ENCODE peak calls at places on chromosomes 3 and 15, in four cellular contexts. One of them, this sample, is unnamed.

GRCh38 chr15:41983621-41984571 is 11.5 kb upstream of the EHD4 start:
- DNase-seq in mesenteric fat pad: peak
- DNase-seq in stimulated activated CD8-positive, alpha-beta memory T cell treated with anti-CD3 and anti-CD28 coated beads, Interleukin-15, amount 100 ng/mL, for 24 hours: no peak
- DNase-seq in K562: no peak
- DNase-seq in this sample: no peak

GRCh38 chr15:39585871-39586301 is 5.0 kb downstream of the THBS1 start:
- DNase-seq in mesenteric fat pad: no peak
- DNase-seq in stimulated activated CD8-positive, alpha-beta memory T cell treated with anti-CD3 and anti-CD28 coated beads, Interleukin-15, amount 100 ng/mL, for 24 hours: no peak
- DNase-seq in K562: no peak
- DNase-seq in this sample: no peak

GRCh38 chr15:51736646-51737537 is 563 bp downstream of the LYSMD2 start:
- DNase-seq in mesenteric fat pad: no peak
- DNase-seq in stimulated activated CD8-positive, alpha-beta memory T cell treated with anti-CD3 and anti-CD28 coated beads, Interleukin-15, amount 100 ng/mL, for 24 hours: peak
- DNase-seq in K562: peak
- DNase-seq in this sample: no peak

GRCh38 chr3:140368223-140368811 is 309.5 kb upstream of the TRIM42 start:
- DNase-seq in mesenteric fat pad: no peak
- DNase-seq in stimulated activated CD8-positive, alpha-beta memory T cell treated with anti-CD3 and anti-CD28 coated beads, Interleukin-15, amount 100 ng/mL, for 24 hours: no peak
- DNase-seq in K562: no peak
- DNase-seq in this sample: no peak

GRCh38 chr3:24136624-24137310 is 191.7 kb downstream of the NR1D2 start:
- DNase-seq in mesenteric fat pad: no peak
- DNase-seq in stimulated activated CD8-positive, alpha-beta memory T cell treated with anti-CD3 and anti-CD28 coated beads, Interleukin-15, amount 100 ng/mL, for 24 hours: no peak
- DNase-seq in K562: no peak
- DNase-seq in this sample: no peak

GRCh38 chr3:175176556-175176955 is 317.4 kb downstream of the NAALADL2 start:
- DNase-seq in mesenteric fat pad: no peak
- DNase-seq in stimulated activated CD8-positive, alpha-beta memory T cell treated with anti-CD3 and anti-CD28 coated beads, Interleukin-15, amount 100 ng/mL, for 24 hours: no peak
- DNase-seq in K562: no peak
- DNase-seq in this sample: no peak

GRCh38 chr15:23565395-23566069 is at the start of gene MKRN3:
- DNase-seq in mesenteric fat pad: no peak
- DNase-seq in stimulated activated CD8-positive, alpha-beta memory T cell treated with anti-CD3 and anti-CD28 coated beads, Interleukin-15, amount 100 ng/mL, for 24 hours: no peak
- DNase-seq in K562: peak
- DNase-seq in this sample: no peak

GRCh38 chr3:43688245-43688650 is 2.5 kb upstream of the ABHD5 start:
- DNase-seq in mesenteric fat pad: no peak
- DNase-seq in stimulated activated CD8-positive, alpha-beta memory T cell treated with anti-CD3 and anti-CD28 coated beads, Interleukin-15, amount 100 ng/mL, for 24 hours: no peak
- DNase-seq in K562: no peak
- DNase-seq in this sample: no peak

GRCh38 chr3:129001101-129001816 is at the start of gene EFCC1:
- DNase-seq in mesenteric fat pad: peak
- DNase-seq in stimulated activated CD8-positive, alpha-beta memory T cell treated with anti-CD3 and anti-CD28 coated beads, Interleukin-15, amount 100 ng/mL, for 24 hours: no peak
- DNase-seq in K562: peak
- DNase-seq in this sample: no peak

GRCh38 chr3:121542924-121543323 is 2.9 kb downstream of the POLQ start:
- DNase-seq in mesenteric fat pad: no peak
- DNase-seq in stimulated activated CD8-positive, alpha-beta memory T cell treated with anti-CD3 and anti-CD28 coated beads, Interleukin-15, amount 100 ng/mL, for 24 hours: no peak
- DNase-seq in K562: no peak
- DNase-seq in this sample: no peak

GRCh38 chr15:60460931-60461330 is 18.0 kb downstream of the ICE2 start:
- DNase-seq in mesenteric fat pad: no peak
- DNase-seq in stimulated activated CD8-positive, alpha-beta memory T cell treated with anti-CD3 and anti-CD28 coated beads, Interleukin-15, amount 100 ng/mL, for 24 hours: no peak
- DNase-seq in K562: no peak
- DNase-seq in this sample: no peak

GRCh38 chr3:48466386-48467109 is 20.0 kb downstream of the ATRIP start:
- DNase-seq in mesenteric fat pad: no peak
- DNase-seq in stimulated activated CD8-positive, alpha-beta memory T cell treated with anti-CD3 and anti-CD28 coated beads, Interleukin-15, amount 100 ng/mL, for 24 hours: no peak
- DNase-seq in K562: no peak
- DNase-seq in this sample: no peak

GRCh38 chr3:45939341-45939771 is 3.9 kb upstream of the CXCR6 start:
- DNase-seq in mesenteric fat pad: peak
- DNase-seq in stimulated activated CD8-positive, alpha-beta memory T cell treated with anti-CD3 and anti-CD28 coated beads, Interleukin-15, amount 100 ng/mL, for 24 hours: no peak
- DNase-seq in K562: no peak
- DNase-seq in this sample: no peak

GRCh38 chr15:38894260-38894948 is 329.8 kb upstream of the RASGRP1 start:
- DNase-seq in mesenteric fat pad: no peak
- DNase-seq in stimulated activated CD8-positive, alpha-beta memory T cell treated with anti-CD3 and anti-CD28 coated beads, Interleukin-15, amount 100 ng/mL, for 24 hours: no peak
- DNase-seq in K562: no peak
- DNase-seq in this sample: no peak

GRCh38 chr3:104947946-104948345 is 418.8 kb upstream of the ALCAM start:
- DNase-seq in mesenteric fat pad: no peak
- DNase-seq in stimulated activated CD8-positive, alpha-beta memory T cell treated with anti-CD3 and anti-CD28 coated beads, Interleukin-15, amount 100 ng/mL, for 24 hours: no peak
- DNase-seq in K562: no peak
- DNase-seq in this sample: no peak

GRCh38 chr15:80183886-80184285 is 31.1 kb downstream of the FAH start:
- DNase-seq in mesenteric fat pad: no peak
- DNase-seq in stimulated activated CD8-positive, alpha-beta memory T cell treated with anti-CD3 and anti-CD28 coated beads, Interleukin-15, amount 100 ng/mL, for 24 hours: no peak
- DNase-seq in K562: no peak
- DNase-seq in this sample: no peak

GRCh38 chr3:41338276-41338675 is 139.0 kb downstream of the CTNNB1 start:
- DNase-seq in mesenteric fat pad: no peak
- DNase-seq in stimulated activated CD8-positive, alpha-beta memory T cell treated with anti-CD3 and anti-CD28 coated beads, Interleukin-15, amount 100 ng/mL, for 24 hours: no peak
- DNase-seq in K562: no peak
- DNase-seq in this sample: no peak

GRCh38 chr15:68818671-68819450 is 1.8 kb downstream of the ANP32A start:
- DNase-seq in mesenteric fat pad: no peak
- DNase-seq in stimulated activated CD8-positive, alpha-beta memory T cell treated with anti-CD3 and anti-CD28 coated beads, Interleukin-15, amount 100 ng/mL, for 24 hours: peak
- DNase-seq in K562: peak
- DNase-seq in this sample: no peak

GRCh38 chr3:38165722-38166387 is 518 bp downstream of the OXSR1 start:
- DNase-seq in mesenteric fat pad: no peak
- DNase-seq in stimulated activated CD8-positive, alpha-beta memory T cell treated with anti-CD3 and anti-CD28 coated beads, Interleukin-15, amount 100 ng/mL, for 24 hours: no peak
- DNase-seq in K562: no peak
- DNase-seq in this sample: no peak

GRCh38 chr3:117745516-117745915 is 1035.9 kb downstream of the TUSC7 start:
- DNase-seq in mesenteric fat pad: no peak
- DNase-seq in stimulated activated CD8-positive, alpha-beta memory T cell treated with anti-CD3 and anti-CD28 coated beads, Interleukin-15, amount 100 ng/mL, for 24 hours: no peak
- DNase-seq in K562: no peak
- DNase-seq in this sample: no peak

GRCh38 chr15:96344706-96345559 is 14.4 kb downstream of the NR2F2 start:
- DNase-seq in mesenteric fat pad: no peak
- DNase-seq in stimulated activated CD8-positive, alpha-beta memory T cell treated with anti-CD3 and anti-CD28 coated beads, Interleukin-15, amount 100 ng/mL, for 24 hours: no peak
- DNase-seq in K562: no peak
- DNase-seq in this sample: no peak

GRCh38 chr3:115550285-115550741 is 73.0 kb upstream of the GAP43 start:
- DNase-seq in mesenteric fat pad: no peak
- DNase-seq in stimulated activated CD8-positive, alpha-beta memory T cell treated with anti-CD3 and anti-CD28 coated beads, Interleukin-15, amount 100 ng/mL, for 24 hours: no peak
- DNase-seq in K562: no peak
- DNase-seq in this sample: no peak

GRCh38 chr15:60695713-60696522 is 217.0 kb upstream of the ICE2 start:
- DNase-seq in mesenteric fat pad: no peak
- DNase-seq in stimulated activated CD8-positive, alpha-beta memory T cell treated with anti-CD3 and anti-CD28 coated beads, Interleukin-15, amount 100 ng/mL, for 24 hours: peak
- DNase-seq in K562: no peak
- DNase-seq in this sample: no peak

GRCh38 chr15:36373549-36373948 is 205.9 kb upstream of the CDIN1 start:
- DNase-seq in mesenteric fat pad: no peak
- DNase-seq in stimulated activated CD8-positive, alpha-beta memory T cell treated with anti-CD3 and anti-CD28 coated beads, Interleukin-15, amount 100 ng/mL, for 24 hours: no peak
- DNase-seq in K562: no peak
- DNase-seq in this sample: no peak

GRCh38 chr3:169404491-169404890 is 259.0 kb downstream of the MECOM start:
- DNase-seq in mesenteric fat pad: peak
- DNase-seq in stimulated activated CD8-positive, alpha-beta memory T cell treated with anti-CD3 and anti-CD28 coated beads, Interleukin-15, amount 100 ng/mL, for 24 hours: no peak
- DNase-seq in K562: no peak
- DNase-seq in this sample: no peak

GRCh38 chr3:189908646-189909045 is 212.1 kb downstream of the P3H2 start:
- DNase-seq in mesenteric fat pad: no peak
- DNase-seq in stimulated activated CD8-positive, alpha-beta memory T cell treated with anti-CD3 and anti-CD28 coated beads, Interleukin-15, amount 100 ng/mL, for 24 hours: no peak
- DNase-seq in K562: no peak
- DNase-seq in this sample: no peak

GRCh38 chr3:55203006-55203405 is 275.1 kb upstream of the LRTM1 start:
- DNase-seq in mesenteric fat pad: no peak
- DNase-seq in stimulated activated CD8-positive, alpha-beta memory T cell treated with anti-CD3 and anti-CD28 coated beads, Interleukin-15, amount 100 ng/mL, for 24 hours: no peak
- DNase-seq in K562: no peak
- DNase-seq in this sample: no peak

GRCh38 chr3:58006661-58007060 is 1.6 kb upstream of the FLNB start:
- DNase-seq in mesenteric fat pad: no peak
- DNase-seq in stimulated activated CD8-positive, alpha-beta memory T cell treated with anti-CD3 and anti-CD28 coated beads, Interleukin-15, amount 100 ng/mL, for 24 hours: no peak
- DNase-seq in K562: no peak
- DNase-seq in this sample: no peak

GRCh38 chr3:13513913-13514517 is 33.9 kb downstream of the HDAC11 start:
- DNase-seq in mesenteric fat pad: no peak
- DNase-seq in stimulated activated CD8-positive, alpha-beta memory T cell treated with anti-CD3 and anti-CD28 coated beads, Interleukin-15, amount 100 ng/mL, for 24 hours: no peak
- DNase-seq in K562: no peak
- DNase-seq in this sample: no peak

GRCh38 chr3:185696039-185696438 is 109.9 kb downstream of the SENP2 start:
- DNase-seq in mesenteric fat pad: no peak
- DNase-seq in stimulated activated CD8-positive, alpha-beta memory T cell treated with anti-CD3 and anti-CD28 coated beads, Interleukin-15, amount 100 ng/mL, for 24 hours: no peak
- DNase-seq in K562: no peak
- DNase-seq in this sample: no peak

GRCh38 chr3:90080988-90081387 is 973.6 kb downstream of the EPHA3 start:
- DNase-seq in mesenteric fat pad: no peak
- DNase-seq in stimulated activated CD8-positive, alpha-beta memory T cell treated with anti-CD3 and anti-CD28 coated beads, Interleukin-15, amount 100 ng/mL, for 24 hours: no peak
- DNase-seq in K562: no peak
- DNase-seq in this sample: no peak

GRCh38 chr15:47374222-47374621 is 343.1 kb upstream of the SEMA6D start:
- DNase-seq in mesenteric fat pad: no peak
- DNase-seq in stimulated activated CD8-positive, alpha-beta memory T cell treated with anti-CD3 and anti-CD28 coated beads, Interleukin-15, amount 100 ng/mL, for 24 hours: no peak
- DNase-seq in K562: no peak
- DNase-seq in this sample: no peak

GRCh38 chr3:196951371-196951770 is 9.0 kb upstream of the NCBP2 start:
- DNase-seq in mesenteric fat pad: no peak
- DNase-seq in stimulated activated CD8-positive, alpha-beta memory T cell treated with anti-CD3 and anti-CD28 coated beads, Interleukin-15, amount 100 ng/mL, for 24 hours: no peak
- DNase-seq in K562: no peak
- DNase-seq in this sample: no peak

GRCh38 chr3:3648961-3649360 is 150.3 kb upstream of the LRRN1 start:
- DNase-seq in mesenteric fat pad: no peak
- DNase-seq in stimulated activated CD8-positive, alpha-beta memory T cell treated with anti-CD3 and anti-CD28 coated beads, Interleukin-15, amount 100 ng/mL, for 24 hours: no peak
- DNase-seq in K562: no peak
- DNase-seq in this sample: no peak

GRCh38 chr3:109125902-109126301 is 8.0 kb upstream of the MORC1 start:
- DNase-seq in mesenteric fat pad: no peak
- DNase-seq in stimulated activated CD8-positive, alpha-beta memory T cell treated with anti-CD3 and anti-CD28 coated beads, Interleukin-15, amount 100 ng/mL, for 24 hours: no peak
- DNase-seq in K562: no peak
- DNase-seq in this sample: no peak

GRCh38 chr15:31098953-31099740 is 2.4 kb downstream of the TRPM1 start:
- DNase-seq in mesenteric fat pad: no peak
- DNase-seq in stimulated activated CD8-positive, alpha-beta memory T cell treated with anti-CD3 and anti-CD28 coated beads, Interleukin-15, amount 100 ng/mL, for 24 hours: no peak
- DNase-seq in K562: no peak
- DNase-seq in this sample: no peak

GRCh38 chr3:123576119-123576518 is 8.7 kb downstream of the HACD2 start:
- DNase-seq in mesenteric fat pad: no peak
- DNase-seq in stimulated activated CD8-positive, alpha-beta memory T cell treated with anti-CD3 and anti-CD28 coated beads, Interleukin-15, amount 100 ng/mL, for 24 hours: no peak
- DNase-seq in K562: no peak
- DNase-seq in this sample: no peak

This sample was measured in SK-N-MC.